ENCODE peak calls at places on chromosomes 4 and X, in five cellular contexts. H is right atrium auricular region; W is T-helper 17 cell; T is CD8-positive, alpha-beta memory T cell; M is fibroblast of pulmonary artery. Q is an unnamed sample.
A peak's percentile ranks its signal among the peaks of the same experiment; 100 is the strongest.

GRCh38 chr4:36086387-36086786 is 157.9 kb downstream of the ARAP2 start:
- DNase-seq in H (no peak), W (no peak), T (no peak), M (no peak), Q (no peak)

GRCh38 chrX:6384391-6384790 is 150.5 kb downstream of the VCX3A start:
- DNase-seq in H (no peak), W (no peak), T (no peak), M (no peak), Q (no peak)

GRCh38 chr4:141134586-141134985 is 1.3 kb upstream of the RNF150 start:
- DNase-seq in H (no peak), W (no peak), T (no peak), M (no peak), Q (peak; percentile 21)

GRCh38 chr4:52606040-52606439 is 53.1 kb downstream of the USP46 start:
- DNase-seq in H (no peak), W (no peak), T (no peak), M (no peak), Q (no peak)

GRCh38 chr4:120995611-120996010 is 73.1 kb upstream of the PRDM5 start:
- DNase-seq in H (no peak), W (no peak), T (no peak), M (no peak), Q (no peak)

GRCh38 chrX:69507500-69507789 is 3.3 kb downstream of the NALF2 start:
- DNase-seq in H (no peak), W (no peak), T (no peak), M (no peak), Q (no peak)

GRCh38 chr4:74202062-74202586 is 44.2 kb downstream of the MTHFD2L start:
- DNase-seq in H (no peak), W (no peak), T (no peak), M (peak; percentile 9), Q (no peak)

GRCh38 chr4:146435962-146436361 is 85.8 kb downstream of the SLC10A7 start:
- DNase-seq in H (no peak), W (no peak), T (no peak), M (no peak), Q (no peak)

GRCh38 chr4:117227925-117228324 is 142.5 kb upstream of the TRAM1L1 start:
- DNase-seq in H (no peak), W (no peak), T (no peak), M (no peak), Q (no peak)

GRCh38 chr4:29726938-29727337 is 993.2 kb upstream of the PCDH7 start:
- DNase-seq in H (no peak), W (no peak), T (no peak), M (no peak), Q (no peak)

GRCh38 chrX:29318051-29318450 is 730.8 kb downstream of the IL1RAPL1 start:
- DNase-seq in H (no peak), W (no peak), T (no peak), M (peak; percentile 30), Q (no peak)

GRCh38 chrX:68895339-68896250 is 66.8 kb downstream of the EFNB1 start:
- DNase-seq in H (peak; percentile 66), W (no peak), T (no peak), M (peak; percentile 55), Q (peak; percentile 51)

GRCh38 chr4:159282944-159283343 is 180.1 kb downstream of the RAPGEF2 start:
- DNase-seq in H (no peak), W (no peak), T (no peak), M (no peak), Q (no peak)

GRCh38 chr4:123133397-123134050 is 211.1 kb upstream of the NUDT6 start:
- DNase-seq in H (no peak), W (no peak), T (no peak), M (no peak), Q (no peak)

GRCh38 chr4:153522800-153523089 is 56.6 kb downstream of the TMEM131L start:
- DNase-seq in H (no peak), W (no peak), T (no peak), M (no peak), Q (no peak)

GRCh38 chr4:80208606-80209005 is 11.3 kb downstream of the PRDM8 start:
- DNase-seq in H (no peak), W (no peak), T (no peak), M (no peak), Q (no peak)

GRCh38 chr4:139329665-139330200 is 27.5 kb upstream of the NDUFC1 start:
- DNase-seq in H (no peak), W (no peak), T (no peak), M (no peak), Q (no peak)

GRCh38 chr4:142824368-142824767 is 21.7 kb downstream of the INPP4B start:
- DNase-seq in H (no peak), W (no peak), T (no peak), M (peak; percentile 36), Q (peak; percentile 10)

GRCh38 chr4:132763465-132763864 is 385.6 kb upstream of the PCDH10 start:
- DNase-seq in H (no peak), W (no peak), T (no peak), M (no peak), Q (no peak)

GRCh38 chrX:16771483-16772398 is 14.5 kb upstream of the TXLNG start:
- DNase-seq in H (no peak), W (no peak), T (no peak), M (peak; percentile 84), Q (no peak)

GRCh38 chrX:31165241-31166035 is 93.6 kb upstream of the FTHL17 start:
- DNase-seq in H (no peak), W (no peak), T (no peak), M (peak; percentile 57), Q (no peak)

GRCh38 chr4:83112678-83113428 is 1.7 kb downstream of the PLAC8 start:
- DNase-seq in H (no peak), W (no peak), T (no peak), M (no peak), Q (peak; percentile 19)

GRCh38 chr4:20022471-20022870 is 229.2 kb upstream of the SLIT2 start:
- DNase-seq in H (no peak), W (no peak), T (no peak), M (no peak), Q (no peak)

GRCh38 chr4:139599076-139599475 is 43.1 kb upstream of the SETD7 start:
- DNase-seq in H (no peak), W (no peak), T (no peak), M (no peak), Q (no peak)

GRCh38 chrX:39777623-39778025 is 320.1 kb downstream of the BCOR start:
- DNase-seq in H (no peak), W (no peak), T (no peak), M (no peak), Q (peak; percentile 31)

GRCh38 chrX:10243056-10243455 is 86.3 kb downstream of the CLCN4 start:
- DNase-seq in H (no peak), W (no peak), T (no peak), M (no peak), Q (peak; percentile 16)

GRCh38 chr4:89558147-89558546 is 250.5 kb upstream of the GPRIN3 start:
- DNase-seq in H (no peak), W (no peak), T (no peak), M (no peak), Q (no peak)

GRCh38 chr4:111849726-111850284 is 295.4 kb upstream of the FAM241A start:
- DNase-seq in H (no peak), W (no peak), T (no peak), M (no peak), Q (no peak)